ENCODE peak calls at places on chromosome 21, in five cellular contexts. Z, Q, M, O and N are unnamed samples.

GRCh38 chr21:41507521-41508414 is at the start of gene TMPRSS2:
- DNase-seq in Q (no peak), O (no peak), Z (no peak), M (no peak), N (no peak)

GRCh38 chr21:46286668-46286982 is 483 bp downstream of the YBEY start:
- DNase-seq in M (no peak), Q (no peak), O (no peak), Z (no peak), N (no peak)

GRCh38 chr21:38282921-38283320 is 26.1 kb downstream of the KCNJ15 start:
- DNase-seq in Q (no peak), Z (no peak), M (no peak), O (no peak), N (no peak)

GRCh38 chr21:33831962-33832659 is 83.5 kb downstream of the ATP5PO start:
- DNase-seq in Q (no peak), Z (no peak), M (no peak), O (no peak), N (no peak)

GRCh38 chr21:29184047-29184446 is 53.6 kb downstream of the MAP3K7CL start:
- DNase-seq in M (no peak), O (no peak), Q (no peak), Z (no peak), N (no peak)

GRCh38 chr21:42221581-42222345 is 2.8 kb downstream of the ABCG1 start:
- DNase-seq in Q (no peak), M (peak; percentile 71), Z (no peak), O (no peak), N (no peak)

GRCh38 chr21:39034590-39035536 is 148.4 kb downstream of the PSMG1 start:
- DNase-seq in Z (no peak), Q (no peak), O (no peak), M (no peak), N (no peak)

GRCh38 chr21:14557413-14557812 is 11.3 kb upstream of the SAMSN1 start:
- DNase-seq in Z (peak; percentile 44), M (no peak), Q (no peak), O (no peak), N (no peak)

GRCh38 chr21:25625036-25625435 is 14.0 kb upstream of the JAM2 start:
- DNase-seq in Z (no peak), O (no peak), M (peak; percentile 28), Q (no peak), N (no peak)

GRCh38 chr21:42039911-42040351 is 29.8 kb upstream of the ZBTB21 start:
- DNase-seq in Z (no peak), O (no peak), M (no peak), Q (no peak), N (no peak)

GRCh38 chr21:10272216-10272615 is 249.2 kb upstream of the TPTE start:
- DNase-seq in Q (no peak), M (no peak), Z (no peak), O (peak; percentile 5), N (no peak)

GRCh38 chr21:38773108-38774061 is 32.3 kb upstream of the ETS2 start:
- DNase-seq in O (peak; percentile 19), Z (peak; percentile 54), Q (no peak), M (peak; percentile 96), N (no peak)

GRCh38 chr21:37047079-37047478 is 25.8 kb downstream of the PIGP start:
- DNase-seq in Z (no peak), O (no peak), Q (no peak), M (no peak), N (no peak)

DNA sequence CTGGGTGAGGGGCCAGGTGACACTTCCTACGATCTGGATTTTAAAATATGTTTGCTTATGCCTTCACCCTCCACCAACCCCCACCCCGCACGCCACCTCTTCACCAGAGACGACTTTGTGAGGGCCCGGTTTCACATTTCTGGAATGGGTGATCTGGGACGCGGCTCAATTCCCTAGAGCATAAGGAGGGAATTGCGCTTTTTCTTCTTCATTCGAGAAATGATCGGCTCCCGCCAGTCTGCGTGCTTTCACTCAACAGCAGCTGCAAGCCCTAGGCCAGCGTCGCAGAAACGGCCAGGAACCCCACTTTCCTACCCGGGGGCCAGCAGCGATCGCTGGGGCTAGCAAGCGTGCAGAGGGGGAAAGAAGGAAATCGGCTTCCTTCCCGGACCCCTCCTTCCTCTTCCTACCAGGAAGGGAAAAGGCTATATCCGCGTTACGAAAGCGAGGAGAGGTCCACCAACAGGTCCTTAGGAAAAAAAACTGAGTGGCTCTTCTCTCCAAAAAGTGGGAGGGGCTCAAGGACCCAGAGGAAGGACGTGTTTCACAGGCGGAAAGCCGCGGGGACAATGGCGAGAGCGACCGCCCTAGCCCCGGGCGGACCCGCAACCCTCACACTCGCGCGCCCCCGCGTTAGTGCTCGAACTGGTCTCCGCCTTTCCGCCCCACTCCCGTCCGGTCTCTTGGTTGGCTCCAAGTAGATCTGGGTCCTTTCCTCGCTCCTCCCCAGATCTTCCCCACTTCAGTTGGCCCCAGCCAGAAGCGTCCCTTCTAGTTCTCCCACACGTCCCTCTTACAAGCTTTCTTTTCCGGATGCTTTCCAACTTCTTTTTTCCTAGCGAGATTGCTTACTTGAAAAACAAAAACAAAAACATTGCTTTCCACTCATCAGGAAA is 1.1 kb upstream of the ADAMTS1 start:
- DNase-seq in M (peak; percentile 47), O (peak; percentile 24), Z (no peak), Q (no peak), N (peak; percentile 75)
- TF ChIP-seq CTCF in M (no peak), O (no peak), Z (no peak), Q (no peak), N (peak; percentile 36)

DNA sequence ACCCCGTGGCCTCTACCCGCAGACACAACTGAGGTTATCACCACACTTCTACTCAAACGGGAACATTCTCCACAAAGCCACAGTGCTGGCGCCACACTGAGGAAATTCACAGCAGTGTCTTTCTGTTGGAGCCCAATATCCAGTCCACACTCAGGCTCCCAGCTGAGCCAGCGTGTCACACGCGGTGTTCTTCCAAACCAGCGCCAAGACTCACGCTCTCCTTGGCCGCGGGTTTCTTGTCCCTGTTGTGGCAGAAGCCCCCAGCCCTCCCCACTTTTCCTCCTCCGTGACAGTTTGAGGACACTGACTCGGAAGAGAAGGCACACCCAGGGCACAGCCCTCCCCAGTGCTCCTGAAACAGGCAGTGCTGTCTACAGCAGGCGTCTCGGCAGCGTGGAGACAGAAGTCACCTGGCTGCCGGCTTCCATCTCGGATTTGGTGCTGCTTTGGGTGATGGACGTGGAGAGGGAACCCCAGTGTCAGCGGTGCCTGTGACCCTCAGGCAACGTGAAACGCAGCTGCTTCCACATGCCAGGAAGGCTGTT is 35.4 kb upstream of the AGPAT3 start:
- DNase-seq in Q (no peak), M (no peak), O (no peak), Z (no peak), N (no peak)
- TF ChIP-seq CTCF in Q (no peak), M (no peak), O (no peak), Z (no peak), N (no peak)

GRCh38 chr21:24025101-24025500 is 1582.2 kb downstream of the MRPL39 start:
- DNase-seq in M (no peak), O (no peak), Q (no peak), Z (no peak), N (no peak)
- TF ChIP-seq CTCF in M (no peak), O (no peak), Q (no peak), Z (no peak), N (no peak)

GRCh38 chr21:43317959-43318358 is 109.0 kb downstream of the SIK1 start:
- DNase-seq in Z (no peak), Q (no peak), M (no peak), O (no peak), N (no peak)
- TF ChIP-seq CTCF in Z (no peak), Q (no peak), M (no peak), O (no peak), N (no peak)

DNA sequence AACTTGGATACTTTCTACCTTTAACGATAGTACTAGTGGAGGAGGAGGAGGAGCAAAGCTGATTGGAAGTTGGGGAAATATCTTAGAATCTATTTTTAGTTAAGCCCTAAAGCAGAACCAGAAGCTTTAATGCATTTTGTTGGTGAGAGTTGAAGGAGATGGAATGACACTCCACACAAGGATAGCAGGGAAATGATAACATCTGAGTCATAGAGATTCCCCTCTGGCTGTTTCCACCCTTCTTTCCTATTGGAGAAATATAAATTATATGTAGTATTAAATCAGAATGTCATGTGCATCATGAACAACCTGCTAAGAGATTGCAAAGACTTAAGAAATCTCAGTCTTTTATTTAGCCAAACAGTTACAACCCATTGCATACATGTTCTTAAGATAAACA is 1357.7 kb downstream of the NCAM2 start:
- DNase-seq in M (no peak), O (no peak), Q (no peak), Z (no peak), N (no peak)
- TF ChIP-seq CTCF in M (no peak), O (no peak), Q (no peak), Z (no peak), N (no peak)

GRCh38 chr21:45102391-45102932 is 28.1 kb downstream of the ADARB1 start:
- DNase-seq in M (no peak), Z (no peak), Q (no peak), O (no peak), N (no peak)
- TF ChIP-seq CTCF in M (peak; percentile 28), Z (peak; percentile 14), Q (no peak), O (peak; percentile 56), N (peak; percentile 34)

DNA sequence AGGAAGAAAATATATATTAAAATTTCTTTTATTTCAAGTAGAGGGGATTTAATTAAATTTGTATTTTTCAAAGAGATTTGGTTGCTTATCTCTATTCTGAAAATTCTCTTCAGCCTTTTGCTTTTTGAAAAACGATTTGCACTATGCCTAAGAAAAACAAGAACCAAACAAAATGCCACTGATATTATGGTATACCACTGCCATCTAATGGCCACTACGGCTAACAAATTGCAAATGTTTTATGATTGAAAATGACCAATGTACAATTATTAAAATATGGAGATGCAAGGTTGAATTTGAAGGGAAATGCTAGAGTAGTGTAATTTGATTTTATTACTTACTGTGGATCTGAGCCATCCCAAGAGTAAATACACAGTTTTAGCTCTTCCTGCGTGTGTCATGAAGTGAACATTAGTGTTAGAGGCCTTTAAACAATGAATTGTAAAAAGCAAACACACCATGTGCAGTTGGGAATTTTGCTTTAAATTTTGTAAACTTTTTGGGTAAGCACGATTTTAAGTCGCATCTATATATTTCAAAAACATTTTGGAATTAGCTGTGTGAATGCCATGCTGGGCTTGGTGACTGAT is 137.4 kb upstream of the USP25 start:
- DNase-seq in Q (no peak), O (no peak), M (peak; percentile 26), Z (peak; percentile 45), N (no peak)
- TF ChIP-seq CTCF in Q (no peak), O (peak; percentile 72), M (peak; percentile 63), Z (peak; percentile 37), N (peak; percentile 51)

DNA sequence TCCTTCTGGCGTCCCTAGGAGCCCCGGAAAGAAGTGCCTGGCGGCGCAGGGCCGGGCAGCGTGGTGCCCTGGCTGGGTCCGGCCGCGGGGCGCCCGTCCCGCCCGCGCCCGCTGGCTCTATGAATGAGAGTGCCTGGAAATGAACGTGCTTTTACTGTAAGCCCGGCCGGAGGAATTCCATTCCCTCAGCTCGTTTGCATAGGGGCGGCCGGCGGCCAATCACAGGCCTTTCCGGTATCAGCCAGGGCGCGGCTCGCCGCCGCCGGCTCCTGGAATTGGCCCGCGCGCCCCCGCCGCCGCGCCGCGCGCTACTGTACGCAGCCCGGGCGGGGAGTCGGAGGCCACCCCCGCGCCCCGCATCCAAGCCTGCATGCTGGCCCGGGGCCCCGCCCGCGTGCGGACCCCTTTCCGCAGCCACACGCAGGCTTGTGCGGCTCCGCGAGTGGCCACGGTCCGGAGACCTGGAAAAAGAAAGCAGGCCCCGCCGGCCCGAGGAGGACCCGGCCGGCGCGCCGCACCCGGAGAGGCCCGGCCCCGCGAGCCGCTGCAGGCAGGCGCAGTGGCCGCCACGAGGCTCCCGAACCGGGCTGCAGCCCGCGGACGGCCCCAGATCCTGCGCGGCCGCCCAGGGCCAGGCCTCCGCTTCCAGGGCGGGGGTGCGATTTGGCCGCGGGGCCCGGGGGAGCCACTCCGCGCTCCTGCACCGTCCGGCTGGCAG is 160.4 kb downstream of the RUNX1 start:
- DNase-seq in Q (peak; percentile 76), M (peak; percentile 91), O (peak; percentile 87), Z (peak; percentile 90), N (peak; percentile 92)
- TF ChIP-seq CTCF in Q (no peak), M (no peak), O (no peak), Z (no peak), N (peak; percentile 16)

GRCh38 chr21:44761011-44761729 is 40.5 kb downstream of the UBE2G2 start:
- DNase-seq in Z (peak; percentile 14), O (peak; percentile 15), M (no peak), Q (no peak), N (no peak)
- TF ChIP-seq CTCF in Z (peak; percentile 45), O (peak; percentile 53), M (no peak), Q (no peak), N (peak; percentile 23)